ENCODE peak calls at places on chromosomes 1 and 21, in five cellular contexts. One of them, this sample, is unnamed. For H3K4me1, the result is how much of the 10 kb centered on the place peaks cover.

GRCh38 chr21:36511484-36512227 is 31.7 kb upstream of the CLDN14 start:
- DNase-seq in IMR-90: peak
- DNase-seq in body of pancreas: no peak
- DNase-seq in A549: no peak
- DNase-seq in K562: no peak
- DNase-seq in this sample: no peak

GRCh38 chr1:153417136-153417888 is 992 bp downstream of the S100A7A start:
- DNase-seq in IMR-90: no peak
- DNase-seq in body of pancreas: no peak
- DNase-seq in A549: no peak
- DNase-seq in K562: no peak
- DNase-seq in this sample: no peak

GRCh38 chr1:214720561-214720960 is 117.6 kb downstream of the CENPF start:
- DNase-seq in IMR-90: peak
- DNase-seq in body of pancreas: no peak
- DNase-seq in A549: no peak
- DNase-seq in K562: no peak
- DNase-seq in this sample: no peak

GRCh38 chr1:223039990-223040389 is 103.1 kb downstream of the TLR5 start:
- DNase-seq in IMR-90: no peak
- DNase-seq in body of pancreas: no peak
- DNase-seq in A549: no peak
- DNase-seq in K562: no peak
- DNase-seq in this sample: no peak

GRCh38 chr1:185439727-185440415 is 122.8 kb upstream of the IVNS1ABP start:
- DNase-seq in IMR-90: peak
- DNase-seq in body of pancreas: no peak
- DNase-seq in A549: peak
- DNase-seq in K562: no peak
- DNase-seq in this sample: no peak

GRCh38 chr1:223742861-223743517 is 30.6 kb downstream of the CAPN2 start:
- DNase-seq in IMR-90: no peak
- DNase-seq in body of pancreas: no peak
- DNase-seq in A549: no peak
- DNase-seq in K562: no peak
- DNase-seq in this sample: no peak

GRCh38 chr1:7962011-7962335 is 462 bp downstream of the PARK7 start:
- DNase-seq in IMR-90: no peak
- DNase-seq in body of pancreas: no peak
- DNase-seq in A549: no peak
- DNase-seq in K562: no peak
- DNase-seq in this sample: no peak

GRCh38 chr1:86703696-86704455 is 500 bp upstream of the SH3GLB1 start:
- DNase-seq in IMR-90: no peak
- DNase-seq in body of pancreas: no peak
- DNase-seq in A549: no peak
- DNase-seq in K562: no peak
- DNase-seq in this sample: no peak

GRCh38 chr1:181104790-181105133 is 16.3 kb downstream of the IER5 start:
- DNase-seq in IMR-90: no peak
- DNase-seq in body of pancreas: peak
- DNase-seq in A549: no peak
- DNase-seq in K562: peak
- DNase-seq in this sample: peak

GRCh38 chr1:231390071-231390470 is 32.0 kb downstream of the EGLN1 start:
- DNase-seq in IMR-90: peak
- DNase-seq in body of pancreas: no peak
- DNase-seq in A549: no peak
- DNase-seq in K562: no peak
- DNase-seq in this sample: no peak

GRCh38 chr1:22018583-22019559 is 17.4 kb downstream of the CELA3A start:
- DNase-seq in IMR-90: peak
- DNase-seq in body of pancreas: no peak
- DNase-seq in A549: no peak
- DNase-seq in K562: no peak
- DNase-seq in this sample: peak

GRCh38 chr1:176957603-176958002 is 206.9 kb downstream of the ASTN1 start:
- DNase-seq in IMR-90: no peak
- DNase-seq in body of pancreas: no peak
- DNase-seq in A549: no peak
- DNase-seq in K562: no peak
- DNase-seq in this sample: no peak

GRCh38 chr1:52663716-52664115 is 30.7 kb downstream of the SHISAL2A start:
- DNase-seq in IMR-90: no peak
- DNase-seq in body of pancreas: no peak
- DNase-seq in A549: no peak
- DNase-seq in K562: no peak
- DNase-seq in this sample: no peak

GRCh38 chr1:72918939-72919338 is 636.6 kb upstream of the NEGR1 start:
- DNase-seq in IMR-90: no peak
- DNase-seq in body of pancreas: no peak
- DNase-seq in A549: no peak
- DNase-seq in K562: no peak
- DNase-seq in this sample: no peak

GRCh38 chr1:231226161-231226560 is 14.9 kb upstream of the GNPAT start:
- DNase-seq in IMR-90: no peak
- DNase-seq in body of pancreas: no peak
- DNase-seq in A549: no peak
- DNase-seq in K562: no peak
- DNase-seq in this sample: peak

GRCh38 chr21:14901482-14901958 is 163.3 kb downstream of the NRIP1 start:
- DNase-seq in IMR-90: peak
- DNase-seq in body of pancreas: no peak
- DNase-seq in A549: no peak
- DNase-seq in K562: no peak
- DNase-seq in this sample: no peak

GRCh38 chr1:158806909-158807601 is 24.1 kb upstream of the MNDA start:
- DNase-seq in IMR-90: no peak
- DNase-seq in body of pancreas: no peak
- DNase-seq in A549: no peak
- DNase-seq in K562: no peak
- DNase-seq in this sample: no peak

GRCh38 chr1:56330400-56331026 is 248.8 kb downstream of the PLPP3 start:
- DNase-seq in IMR-90: peak
- DNase-seq in body of pancreas: no peak
- DNase-seq in A549: no peak
- DNase-seq in K562: no peak
- DNase-seq in this sample: no peak

GRCh38 chr1:67672260-67672803 is 12.7 kb upstream of the GADD45A start:
- DNase-seq in IMR-90: no peak
- DNase-seq in body of pancreas: no peak
- DNase-seq in A549: no peak
- DNase-seq in K562: no peak
- DNase-seq in this sample: no peak
- H3K4me3 ChIP-seq in IMR-90: no peak
- H3K4me3 ChIP-seq in body of pancreas: no peak
- H3K4me3 ChIP-seq in A549: no peak
- H3K4me3 ChIP-seq in K562: no peak
- H3K4me3 ChIP-seq in this sample: no peak

DNA sequence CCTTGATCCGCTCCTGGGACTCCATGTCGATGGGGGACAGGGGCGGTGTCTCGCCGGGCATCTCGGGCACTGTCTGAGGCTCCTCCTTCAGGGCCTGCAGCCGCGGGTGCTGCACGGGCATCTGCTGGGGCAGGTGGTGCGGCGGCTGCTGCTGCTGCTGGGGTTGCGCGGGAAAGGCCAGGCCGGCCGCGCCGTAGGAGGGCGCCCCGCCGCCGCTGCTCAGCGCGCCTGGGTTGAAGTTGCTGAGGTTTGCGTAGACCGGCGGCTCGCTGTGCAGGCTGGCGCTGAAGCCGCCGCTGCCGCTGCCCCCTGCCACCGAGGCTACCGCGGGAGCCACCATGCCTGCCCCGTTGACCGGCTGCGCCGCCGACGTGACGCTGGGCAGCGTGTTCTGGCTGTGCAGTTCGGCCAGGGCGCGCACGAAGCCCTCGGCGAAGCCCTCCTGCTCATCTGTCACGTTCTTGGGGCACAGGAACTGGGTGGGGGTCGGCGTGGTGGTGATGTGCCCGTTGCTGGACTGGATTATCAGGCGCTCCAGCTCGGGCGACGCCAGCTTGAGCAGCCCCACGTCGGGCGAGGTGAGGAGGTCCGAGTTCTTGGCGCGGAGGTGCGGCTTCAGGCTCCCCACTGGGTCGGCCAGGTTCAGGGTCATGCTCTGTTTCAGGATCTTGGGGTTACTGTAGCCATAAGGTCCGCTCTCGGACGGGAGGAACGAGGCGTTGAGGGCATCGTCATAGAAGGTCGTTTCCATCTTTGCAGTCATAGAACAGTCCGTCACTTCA is 1.3 kb downstream of the JUN start:
- DNase-seq in IMR-90: peak
- DNase-seq in body of pancreas: peak
- DNase-seq in A549: no peak
- DNase-seq in K562: peak
- DNase-seq in this sample: peak
- TF ChIP-seq POLR2A in IMR-90: peak
- TF ChIP-seq POLR2A in body of pancreas: no peak
- TF ChIP-seq POLR2A in A549: peak
- TF ChIP-seq POLR2A in K562: no peak
- TF ChIP-seq POLR2A in this sample: no peak

DNA sequence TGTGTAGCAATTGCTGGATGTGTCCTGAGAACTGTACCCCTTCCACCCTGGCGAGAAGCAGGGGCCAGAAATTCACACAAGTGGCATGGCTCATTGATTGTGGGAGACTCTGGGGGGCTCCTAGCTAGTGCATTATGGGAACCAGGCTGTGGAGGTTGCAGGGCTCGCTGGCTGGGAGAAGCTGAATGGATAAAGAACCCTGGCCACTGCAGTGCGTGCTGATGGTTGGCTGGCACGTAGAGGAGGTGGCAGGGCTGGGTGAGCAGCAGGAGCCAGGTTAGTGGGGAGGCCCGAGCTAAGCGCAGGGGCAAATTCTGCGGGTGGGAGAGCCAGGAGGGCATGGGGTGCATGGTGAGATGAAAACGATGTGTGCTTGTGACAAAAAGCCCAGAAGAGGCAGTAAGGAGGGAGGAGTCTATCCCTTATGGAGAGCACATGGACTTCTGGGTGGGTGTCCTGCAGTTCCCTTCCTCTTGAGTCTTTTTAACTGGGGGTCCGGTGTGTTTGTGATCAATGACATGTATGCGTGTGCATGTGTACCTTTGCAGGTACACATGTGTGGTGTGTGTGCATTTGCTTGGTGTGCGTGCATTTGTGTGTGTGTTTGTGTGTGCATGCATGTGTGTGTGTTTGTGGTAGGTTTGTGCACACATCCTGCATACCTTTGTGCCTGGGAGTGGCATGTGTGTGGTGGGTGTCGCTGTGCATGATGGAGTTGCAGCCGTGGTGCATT is 3.6 kb downstream of the GUK1 start:
- DNase-seq in IMR-90: no peak
- DNase-seq in body of pancreas: no peak
- DNase-seq in A549: no peak
- DNase-seq in K562: no peak
- DNase-seq in this sample: no peak
- H3K4me1 ChIP-seq in IMR-90: under half
- H3K4me1 ChIP-seq in body of pancreas: under half
- H3K4me1 ChIP-seq in A549: under half
- H3K4me1 ChIP-seq in K562: half or more
- H3K4me1 ChIP-seq in this sample: under half

GRCh38 chr1:26911399-26912146 is 2.2 kb downstream of the NR0B2 start:
- DNase-seq in IMR-90: no peak
- DNase-seq in body of pancreas: no peak
- DNase-seq in A549: no peak
- DNase-seq in K562: no peak
- DNase-seq in this sample: peak
- H3K4me3 ChIP-seq in IMR-90: no peak
- H3K4me3 ChIP-seq in body of pancreas: peak
- H3K4me3 ChIP-seq in A549: no peak
- H3K4me3 ChIP-seq in K562: no peak
- H3K4me3 ChIP-seq in this sample: no peak